ENCODE peak calls at places on chromosome 15, in four cellular contexts. I, U, W and Y are unnamed samples.

GRCh38 chr15:81176291-81176893 is 20.3 kb upstream of the IL16 start:
- DNase-seq in I (no peak), U (no peak), W (peak), Y (no peak)

GRCh38 chr15:47288794-47289193 is 428.5 kb upstream of the SEMA6D start:
- DNase-seq in I (peak), U (no peak), W (no peak), Y (no peak)

GRCh38 chr15:89364341-89364740 is 29.7 kb upstream of the POLG start:
- DNase-seq in I (no peak), U (no peak), W (no peak), Y (no peak)

GRCh38 chr15:35141743-35142356 is 56.8 kb upstream of the NANOGP8 start:
- DNase-seq in I (no peak), U (no peak), W (no peak), Y (peak)

GRCh38 chr15:75887178-75887577 is 16.5 kb upstream of the FBXO22 start:
- DNase-seq in I (no peak), U (no peak), W (no peak), Y (no peak)

GRCh38 chr15:89090791-89091666 is 2.8 kb downstream of the ABHD2 start:
- DNase-seq in I (no peak), U (no peak), W (no peak), Y (peak)

GRCh38 chr15:74275957-74276356 is 39.8 kb downstream of the CCDC33 start:
- DNase-seq in I (peak), U (no peak), W (peak), Y (no peak)

GRCh38 chr15:66912001-66912400 is 153.4 kb upstream of the SMAD3 start:
- DNase-seq in I (no peak), U (no peak), W (peak), Y (no peak)

GRCh38 chr15:45650889-45651525 is 16.2 kb downstream of the SQOR start:
- DNase-seq in I (no peak), U (no peak), W (no peak), Y (no peak)

GRCh38 chr15:99958426-99959097 is 225.3 kb upstream of the LYSMD4 start:
- DNase-seq in I (no peak), U (no peak), W (no peak), Y (no peak)

GRCh38 chr15:88624156-88624970 is 3.2 kb downstream of the AEN start:
- DNase-seq in I (peak), U (no peak), W (no peak), Y (peak)

GRCh38 chr15:38504680-38505467 is 50.9 kb downstream of the FAM98B start:
- DNase-seq in I (no peak), U (no peak), W (no peak), Y (peak)

GRCh38 chr15:85044894-85045293 is 63.2 kb downstream of the PDE8A start:
- DNase-seq in I (no peak), U (no peak), W (no peak), Y (no peak)

GRCh38 chr15:74543043-74543422 is 2.0 kb downstream of the ARID3B start:
- DNase-seq in I (no peak), U (no peak), W (no peak), Y (peak)

GRCh38 chr15:66783327-66784124 is 81.5 kb downstream of the SMAD6 start:
- DNase-seq in I (no peak), U (no peak), W (no peak), Y (peak)

GRCh38 chr15:99097441-99098410 is 7.2 kb upstream of the SYNM start:
- DNase-seq in I (no peak), U (no peak), W (no peak), Y (no peak)

GRCh38 chr15:52438047-52438446 is 90.6 kb downstream of the MYO5A start:
- DNase-seq in I (no peak), U (no peak), W (no peak), Y (peak)

GRCh38 chr15:20349774-20350498 is 191.7 kb downstream of the GOLGA6L6 start:
- DNase-seq in I (no peak), U (no peak), W (peak), Y (no peak)

GRCh38 chr15:80502782-80503181 is 98.6 kb downstream of the ARNT2 start:
- DNase-seq in I (no peak), U (no peak), W (peak), Y (no peak)

GRCh38 chr15:91980502-91981267 is 127.2 kb downstream of the SLCO3A1 start:
- DNase-seq in I (no peak), U (no peak), W (no peak), Y (no peak)

GRCh38 chr15:91970142-91970541 is 116.6 kb downstream of the SLCO3A1 start:
- DNase-seq in I (no peak), U (no peak), W (no peak), Y (peak)

GRCh38 chr15:91973481-91973880 is 120.0 kb downstream of the SLCO3A1 start:
- DNase-seq in I (no peak), U (no peak), W (no peak), Y (no peak)

GRCh38 chr15:91974321-91974720 is 120.8 kb downstream of the SLCO3A1 start:
- DNase-seq in I (no peak), U (no peak), W (no peak), Y (no peak)

DNA sequence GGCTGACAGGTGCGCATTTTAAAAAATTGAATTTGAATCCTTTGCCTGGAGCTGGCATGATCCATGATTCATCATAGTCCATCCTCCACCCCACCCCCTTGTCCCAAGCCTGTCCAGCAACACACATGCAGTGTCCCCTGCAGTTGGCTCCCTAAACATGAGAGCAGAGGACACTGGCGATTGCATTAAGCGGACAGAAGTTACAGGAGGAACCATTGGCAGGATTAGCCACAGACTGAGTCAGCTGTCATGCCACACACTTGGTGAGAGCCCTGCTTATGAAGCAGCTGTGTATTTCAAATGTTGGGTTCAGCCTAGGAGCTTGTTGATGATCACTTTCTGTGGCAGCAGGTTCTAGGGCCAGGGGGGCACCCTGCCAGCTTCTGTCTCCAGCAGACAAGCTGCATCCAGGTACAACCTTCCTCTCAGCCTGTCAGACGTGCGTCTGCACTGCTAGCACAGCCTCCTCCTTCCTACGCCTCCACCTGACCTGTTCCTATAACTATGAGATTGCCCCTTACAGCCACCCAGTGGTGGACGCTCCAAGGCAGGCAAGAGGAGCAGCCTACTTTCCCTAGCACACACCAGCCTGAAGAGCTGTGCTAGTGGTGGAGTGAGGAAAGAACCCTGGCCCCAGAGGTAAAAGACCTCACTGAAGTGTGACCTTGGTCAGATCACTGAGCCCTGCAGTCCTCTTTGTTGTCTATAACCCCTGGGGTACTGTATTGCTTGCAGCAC is 121.9 kb downstream of the SLCO3A1 start:
- DNase-seq in I (peak), U (no peak), W (peak), Y (no peak)
- H3K18ac ChIP-seq in I (no peak), U (no peak), W (no peak), Y (no peak)

GRCh38 chr15:67991706-67992105 is 62.4 kb upstream of the PIAS1 start:
- DNase-seq in I (no peak), U (no peak), W (no peak), Y (no peak)
- H4K5ac ChIP-seq in I (no peak), U (no peak), W (no peak), Y (no peak)

DNA sequence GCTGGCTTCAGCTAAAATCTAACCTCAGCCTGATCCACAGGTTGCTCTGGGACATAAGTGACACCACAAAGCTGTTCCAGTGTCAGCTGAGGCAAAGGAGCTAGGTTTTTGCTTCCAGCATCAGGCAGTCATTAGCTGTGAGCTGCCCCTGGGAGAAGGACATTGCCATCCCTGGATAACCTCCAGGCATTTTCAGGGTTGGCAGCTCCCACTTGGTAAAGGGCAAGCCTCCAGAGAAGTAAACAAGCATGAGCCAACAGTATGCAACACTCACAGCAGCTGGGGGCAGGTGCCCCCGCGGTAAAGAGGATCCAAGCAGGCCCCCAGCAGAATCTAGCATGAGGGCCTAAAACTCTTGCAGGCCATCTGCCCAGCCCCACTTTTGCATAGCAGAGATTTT is 84.0 kb upstream of the TPM1 start:
- DNase-seq in I (no peak), U (no peak), W (no peak), Y (no peak)
- H3K18ac ChIP-seq in I (no peak), U (no peak), W (no peak), Y (no peak)

GRCh38 chr15:32928876-32929275 is 211.1 kb downstream of the GREM1 start:
- DNase-seq in I (peak), U (no peak), W (no peak), Y (no peak)
- H4K5ac ChIP-seq in I (no peak), U (no peak), W (no peak), Y (peak)

DNA sequence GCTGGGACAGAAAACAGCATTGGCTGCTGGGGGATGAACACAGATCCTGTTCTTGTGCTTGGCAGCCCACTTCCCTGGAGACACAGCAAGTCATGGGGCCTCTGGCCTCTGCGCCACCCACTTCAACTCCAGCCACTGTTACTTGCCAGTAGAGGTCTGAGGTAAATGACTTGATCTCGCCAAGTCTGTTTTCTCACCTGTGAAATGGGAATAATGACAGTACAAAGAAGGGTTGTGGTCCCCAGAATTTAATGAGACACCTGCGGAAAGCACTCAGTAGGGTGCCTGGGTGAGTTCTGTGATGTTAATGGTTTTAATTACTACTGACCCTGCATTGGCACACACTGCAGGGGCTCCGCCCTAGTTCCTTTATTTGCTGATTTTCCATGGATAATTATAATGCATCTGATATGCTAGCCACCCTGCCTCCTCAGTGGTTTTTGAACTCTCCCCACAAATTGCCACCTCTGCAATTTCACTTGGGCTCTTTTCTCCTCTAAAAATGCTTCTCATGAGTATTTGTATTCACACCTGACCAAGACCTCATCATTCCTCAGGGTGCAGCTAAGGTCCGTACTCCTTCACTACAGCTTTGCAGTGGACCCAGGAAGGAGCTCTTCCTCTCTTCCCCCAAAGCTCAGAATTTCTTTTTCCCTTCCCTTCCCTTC is 274.8 kb downstream of the RPLP1 start:
- DNase-seq in I (no peak), U (no peak), W (peak), Y (no peak)
- H3K18ac ChIP-seq in I (no peak), U (no peak), W (no peak), Y (no peak)

GRCh38 chr15:77186518-77187095 is 115.7 kb upstream of the TSPAN3 start:
- DNase-seq in I (peak), U (no peak), W (no peak), Y (peak)
- H4K5ac ChIP-seq in I (no peak), U (no peak), W (no peak), Y (no peak)

GRCh38 chr15:57321973-57322601 is 54.2 kb upstream of the CGNL1 start:
- DNase-seq in I (peak), U (no peak), W (peak), Y (no peak)

GRCh38 chr15:57323806-57324589 is 52.3 kb upstream of the CGNL1 start:
- DNase-seq in I (peak), U (no peak), W (peak), Y (peak)

GRCh38 chr15:57321485-57321884 is 54.8 kb upstream of the CGNL1 start:
- DNase-seq in I (no peak), U (no peak), W (no peak), Y (no peak)

GRCh38 chr15:57323299-57323805 is 53.0 kb upstream of the CGNL1 start:
- DNase-seq in I (no peak), U (no peak), W (no peak), Y (no peak)

GRCh38 chr15:57322602-57323250 is 53.6 kb upstream of the CGNL1 start:
- DNase-seq in I (no peak), U (no peak), W (no peak), Y (no peak)
- H3K18ac ChIP-seq in I (peak), U (no peak), W (no peak), Y (no peak)

GRCh38 chr15:57861039-57861638 is 154.6 kb downstream of the POLR2M start:
- DNase-seq in I (peak), U (no peak), W (no peak), Y (peak)

GRCh38 chr15:57862761-57863160 is 156.2 kb downstream of the POLR2M start:
- DNase-seq in I (no peak), U (no peak), W (no peak), Y (no peak)

GRCh38 chr15:57861805-57862586 is 155.5 kb downstream of the POLR2M start:
- DNase-seq in I (no peak), U (no peak), W (no peak), Y (peak)

GRCh38 chr15:57857871-57858270 is 151.4 kb downstream of the POLR2M start:
- DNase-seq in I (no peak), U (no peak), W (no peak), Y (no peak)

DNA sequence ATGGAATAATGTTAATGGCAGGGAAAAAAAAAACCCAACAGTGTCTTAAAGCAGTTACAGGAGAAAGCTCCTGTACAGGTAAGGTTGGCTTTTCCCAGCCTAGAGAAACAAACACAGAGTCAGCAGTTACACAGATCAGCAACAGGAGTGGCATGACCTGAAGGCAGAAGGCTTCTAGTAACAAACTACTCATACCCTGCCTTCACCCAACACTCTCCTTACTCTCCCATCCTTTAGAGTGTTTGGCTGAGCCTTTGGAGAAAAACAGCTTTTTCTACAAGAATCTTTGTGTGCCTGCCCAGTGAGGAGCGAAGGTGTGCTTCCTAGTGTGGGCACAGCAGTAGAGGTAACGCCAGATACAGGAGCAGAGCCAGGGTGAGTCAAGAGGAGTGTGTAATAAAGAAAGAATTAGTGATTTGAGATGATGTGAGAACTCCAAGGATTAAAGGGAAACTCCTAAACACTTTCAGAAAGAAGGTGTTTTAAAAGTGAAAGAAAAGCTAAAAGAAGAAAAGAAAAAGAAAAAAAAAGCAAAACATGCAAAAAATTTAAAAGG is 152.7 kb downstream of the POLR2M start:
- DNase-seq in I (no peak), U (no peak), W (no peak), Y (no peak)
- H4K5ac ChIP-seq in I (no peak), U (no peak), W (no peak), Y (no peak)